ENCODE peak calls at places on chromosome 4, in ten cellular contexts. One of them, this sample, is unnamed.

GRCh38 chr4:166941629-166942028 is 292.7 kb downstream of the SPOCK3 start:
- DNase-seq in colonic mucosa: no peak
- DNase-seq in suprapubic skin: no peak
- DNase-seq in heart right ventricle: no peak
- DNase-seq in GM23248: no peak
- DNase-seq in IMR-90: no peak
- DNase-seq in cardiac muscle cell: no peak
- DNase-seq in A549: peak; percentile 18
- DNase-seq in psoas muscle: no peak
- DNase-seq in CD8-positive, alpha-beta memory T cell: no peak
- DNase-seq in this sample: no peak

GRCh38 chr4:86014599-86014998 is 345.3 kb downstream of the MAPK10 start:
- DNase-seq in heart right ventricle: no peak
- DNase-seq in A549: no peak
- DNase-seq in suprapubic skin: no peak
- DNase-seq in cardiac muscle cell: peak; percentile 53
- DNase-seq in colonic mucosa: no peak
- DNase-seq in GM23248: no peak
- DNase-seq in IMR-90: no peak
- DNase-seq in CD8-positive, alpha-beta memory T cell: no peak
- DNase-seq in psoas muscle: no peak
- DNase-seq in this sample: no peak

GRCh38 chr4:98638661-98639060 is 19.8 kb downstream of the TSPAN5 start:
- DNase-seq in CD8-positive, alpha-beta memory T cell: no peak
- DNase-seq in colonic mucosa: no peak
- DNase-seq in IMR-90: peak; percentile 86
- DNase-seq in GM23248: peak; percentile 37
- DNase-seq in A549: no peak
- DNase-seq in suprapubic skin: no peak
- DNase-seq in psoas muscle: no peak
- DNase-seq in cardiac muscle cell: no peak
- DNase-seq in heart right ventricle: no peak
- DNase-seq in this sample: no peak

GRCh38 chr4:22348410-22348809 is 167.5 kb downstream of the ADGRA3 start:
- DNase-seq in A549: no peak
- DNase-seq in psoas muscle: no peak
- DNase-seq in heart right ventricle: no peak
- DNase-seq in IMR-90: peak; percentile 70
- DNase-seq in GM23248: peak; percentile 31
- DNase-seq in suprapubic skin: no peak
- DNase-seq in CD8-positive, alpha-beta memory T cell: no peak
- DNase-seq in cardiac muscle cell: peak; percentile 11
- DNase-seq in colonic mucosa: no peak
- DNase-seq in this sample: no peak

GRCh38 chr4:48490680-48491513 is 845 bp downstream of the ZAR1 start:
- DNase-seq in colonic mucosa: peak; percentile 48
- DNase-seq in IMR-90: no peak
- DNase-seq in heart right ventricle: no peak
- DNase-seq in suprapubic skin: no peak
- DNase-seq in CD8-positive, alpha-beta memory T cell: no peak
- DNase-seq in A549: no peak
- DNase-seq in cardiac muscle cell: no peak
- DNase-seq in GM23248: no peak
- DNase-seq in psoas muscle: no peak
- DNase-seq in this sample: no peak

GRCh38 chr4:54802336-54802735 is 144.6 kb downstream of the KIT start:
- DNase-seq in heart right ventricle: no peak
- DNase-seq in GM23248: peak; percentile 19
- DNase-seq in cardiac muscle cell: peak; percentile 22
- DNase-seq in CD8-positive, alpha-beta memory T cell: no peak
- DNase-seq in A549: no peak
- DNase-seq in psoas muscle: no peak
- DNase-seq in colonic mucosa: no peak
- DNase-seq in suprapubic skin: no peak
- DNase-seq in IMR-90: no peak
- DNase-seq in this sample: no peak

GRCh38 chr4:148395771-148396170 is 46.4 kb downstream of the NR3C2 start:
- DNase-seq in suprapubic skin: no peak
- DNase-seq in heart right ventricle: no peak
- DNase-seq in CD8-positive, alpha-beta memory T cell: no peak
- DNase-seq in colonic mucosa: no peak
- DNase-seq in GM23248: no peak
- DNase-seq in psoas muscle: no peak
- DNase-seq in IMR-90: no peak
- DNase-seq in cardiac muscle cell: no peak
- DNase-seq in A549: no peak
- DNase-seq in this sample: no peak

GRCh38 chr4:18676136-18676922 is 654.8 kb upstream of the LCORL start:
- DNase-seq in cardiac muscle cell: no peak
- DNase-seq in psoas muscle: no peak
- DNase-seq in heart right ventricle: no peak
- DNase-seq in GM23248: no peak
- DNase-seq in colonic mucosa: no peak
- DNase-seq in IMR-90: no peak
- DNase-seq in A549: no peak
- DNase-seq in CD8-positive, alpha-beta memory T cell: no peak
- DNase-seq in suprapubic skin: no peak
- DNase-seq in this sample: no peak

GRCh38 chr4:182916483-182917181 is 554 bp downstream of the DCTD start:
- DNase-seq in colonic mucosa: peak; percentile 47
- DNase-seq in GM23248: peak; percentile 90
- DNase-seq in CD8-positive, alpha-beta memory T cell: no peak
- DNase-seq in psoas muscle: peak; percentile 81
- DNase-seq in heart right ventricle: peak; percentile 72
- DNase-seq in IMR-90: peak; percentile 79
- DNase-seq in suprapubic skin: no peak
- DNase-seq in cardiac muscle cell: peak; percentile 80
- DNase-seq in A549: peak; percentile 47
- DNase-seq in this sample: no peak

GRCh38 chr4:87589531-87589930 is 18.8 kb upstream of the DSPP start:
- DNase-seq in heart right ventricle: no peak
- DNase-seq in colonic mucosa: no peak
- DNase-seq in IMR-90: peak; percentile 90
- DNase-seq in cardiac muscle cell: peak; percentile 93
- DNase-seq in A549: peak; percentile 29
- DNase-seq in suprapubic skin: no peak
- DNase-seq in GM23248: peak; percentile 93
- DNase-seq in CD8-positive, alpha-beta memory T cell: no peak
- DNase-seq in psoas muscle: no peak
- DNase-seq in this sample: no peak

GRCh38 chr4:122539861-122540465 is 80.9 kb downstream of the IL21 start:
- DNase-seq in CD8-positive, alpha-beta memory T cell: no peak
- DNase-seq in IMR-90: peak; percentile 19
- DNase-seq in A549: no peak
- DNase-seq in suprapubic skin: no peak
- DNase-seq in cardiac muscle cell: no peak
- DNase-seq in heart right ventricle: no peak
- DNase-seq in psoas muscle: no peak
- DNase-seq in GM23248: peak; percentile 51
- DNase-seq in colonic mucosa: no peak
- DNase-seq in this sample: no peak

GRCh38 chr4:33606951-33607350 is 2637.4 kb downstream of the ARAP2 start:
- DNase-seq in suprapubic skin: no peak
- DNase-seq in A549: no peak
- DNase-seq in colonic mucosa: no peak
- DNase-seq in IMR-90: no peak
- DNase-seq in GM23248: no peak
- DNase-seq in CD8-positive, alpha-beta memory T cell: no peak
- DNase-seq in psoas muscle: no peak
- DNase-seq in heart right ventricle: no peak
- DNase-seq in cardiac muscle cell: no peak
- DNase-seq in this sample: no peak
- H3K9me3 ChIP-seq in suprapubic skin: peaks cover 19% of the 10 kb centered on the region
- H3K9me3 ChIP-seq in A549: no peaks in the 10 kb centered on the region
- H3K9me3 ChIP-seq in colonic mucosa: no peaks in the 10 kb centered on the region
- H3K9me3 ChIP-seq in IMR-90: peaks cover 20% of the 10 kb centered on the region
- H3K9me3 ChIP-seq in GM23248: no peaks in the 10 kb centered on the region
- H3K9me3 ChIP-seq in CD8-positive, alpha-beta memory T cell: no peaks in the 10 kb centered on the region
- H3K9me3 ChIP-seq in psoas muscle: no peaks in the 10 kb centered on the region
- H3K9me3 ChIP-seq in heart right ventricle: no peaks in the 10 kb centered on the region
- H3K9me3 ChIP-seq in cardiac muscle cell: no peaks in the 10 kb centered on the region
- H3K9me3 ChIP-seq in this sample: no peaks in the 10 kb centered on the region

GRCh38 chr4:127313767-127314166 is 319.0 kb upstream of the INTU start:
- DNase-seq in heart right ventricle: no peak
- DNase-seq in cardiac muscle cell: no peak
- DNase-seq in colonic mucosa: no peak
- DNase-seq in GM23248: no peak
- DNase-seq in suprapubic skin: no peak
- DNase-seq in A549: no peak
- DNase-seq in IMR-90: no peak
- DNase-seq in CD8-positive, alpha-beta memory T cell: no peak
- DNase-seq in psoas muscle: no peak
- DNase-seq in this sample: no peak
- H3K9me3 ChIP-seq in heart right ventricle: no peaks in the 10 kb centered on the region
- H3K9me3 ChIP-seq in cardiac muscle cell: no peaks in the 10 kb centered on the region
- H3K9me3 ChIP-seq in colonic mucosa: no peaks in the 10 kb centered on the region
- H3K9me3 ChIP-seq in GM23248: no peaks in the 10 kb centered on the region
- H3K9me3 ChIP-seq in suprapubic skin: peaks cover 19% of the 10 kb centered on the region
- H3K9me3 ChIP-seq in A549: no peaks in the 10 kb centered on the region
- H3K9me3 ChIP-seq in IMR-90: no peaks in the 10 kb centered on the region
- H3K9me3 ChIP-seq in CD8-positive, alpha-beta memory T cell: no peaks in the 10 kb centered on the region
- H3K9me3 ChIP-seq in psoas muscle: no peaks in the 10 kb centered on the region
- H3K9me3 ChIP-seq in this sample: no peaks in the 10 kb centered on the region

GRCh38 chr4:578451-579443 is 2.7 kb upstream of the TMEM271 start:
- DNase-seq in colonic mucosa: no peak
- DNase-seq in CD8-positive, alpha-beta memory T cell: no peak
- DNase-seq in psoas muscle: no peak
- DNase-seq in cardiac muscle cell: no peak
- DNase-seq in GM23248: no peak
- DNase-seq in suprapubic skin: no peak
- DNase-seq in IMR-90: no peak
- DNase-seq in A549: no peak
- DNase-seq in heart right ventricle: no peak
- DNase-seq in this sample: no peak

GRCh38 chr4:576991-577498 is 950 bp upstream of the TMEM271 start:
- DNase-seq in cardiac muscle cell: no peak
- DNase-seq in colonic mucosa: no peak
- DNase-seq in GM23248: peak; percentile 23
- DNase-seq in psoas muscle: no peak
- DNase-seq in CD8-positive, alpha-beta memory T cell: no peak
- DNase-seq in heart right ventricle: no peak
- DNase-seq in A549: no peak
- DNase-seq in IMR-90: no peak
- DNase-seq in suprapubic skin: no peak
- DNase-seq in this sample: no peak

GRCh38 chr4:579543-580175 is 3.6 kb upstream of the TMEM271 start:
- DNase-seq in colonic mucosa: no peak
- DNase-seq in IMR-90: no peak
- DNase-seq in psoas muscle: no peak
- DNase-seq in heart right ventricle: no peak
- DNase-seq in GM23248: no peak
- DNase-seq in suprapubic skin: no peak
- DNase-seq in CD8-positive, alpha-beta memory T cell: no peak
- DNase-seq in cardiac muscle cell: no peak
- DNase-seq in A549: no peak
- DNase-seq in this sample: no peak

GRCh38 chr4:576245-576821 is at the start of gene TMEM271:
- DNase-seq in colonic mucosa: no peak
- DNase-seq in GM23248: no peak
- DNase-seq in suprapubic skin: no peak
- DNase-seq in psoas muscle: no peak
- DNase-seq in CD8-positive, alpha-beta memory T cell: no peak
- DNase-seq in IMR-90: no peak
- DNase-seq in A549: no peak
- DNase-seq in heart right ventricle: no peak
- DNase-seq in cardiac muscle cell: no peak
- DNase-seq in this sample: no peak

GRCh38 chr4:577499-578450 is 1.7 kb upstream of the TMEM271 start:
- DNase-seq in cardiac muscle cell: peak; percentile 42
- DNase-seq in suprapubic skin: no peak
- DNase-seq in IMR-90: no peak
- DNase-seq in A549: no peak
- DNase-seq in CD8-positive, alpha-beta memory T cell: no peak
- DNase-seq in heart right ventricle: no peak
- DNase-seq in psoas muscle: no peak
- DNase-seq in GM23248: peak; percentile 54
- DNase-seq in colonic mucosa: no peak
- DNase-seq in this sample: no peak
- H3K9me3 ChIP-seq in cardiac muscle cell: no peaks in the 10 kb centered on the region
- H3K9me3 ChIP-seq in suprapubic skin: no peaks in the 10 kb centered on the region
- H3K9me3 ChIP-seq in IMR-90: peaks cover 1% of the 10 kb centered on the region
- H3K9me3 ChIP-seq in A549: no peaks in the 10 kb centered on the region
- H3K9me3 ChIP-seq in CD8-positive, alpha-beta memory T cell: no peaks in the 10 kb centered on the region
- H3K9me3 ChIP-seq in heart right ventricle: no peaks in the 10 kb centered on the region
- H3K9me3 ChIP-seq in psoas muscle: no peaks in the 10 kb centered on the region
- H3K9me3 ChIP-seq in GM23248: no peaks in the 10 kb centered on the region
- H3K9me3 ChIP-seq in colonic mucosa: no peaks in the 10 kb centered on the region
- H3K9me3 ChIP-seq in this sample: no peaks in the 10 kb centered on the region

DNA sequence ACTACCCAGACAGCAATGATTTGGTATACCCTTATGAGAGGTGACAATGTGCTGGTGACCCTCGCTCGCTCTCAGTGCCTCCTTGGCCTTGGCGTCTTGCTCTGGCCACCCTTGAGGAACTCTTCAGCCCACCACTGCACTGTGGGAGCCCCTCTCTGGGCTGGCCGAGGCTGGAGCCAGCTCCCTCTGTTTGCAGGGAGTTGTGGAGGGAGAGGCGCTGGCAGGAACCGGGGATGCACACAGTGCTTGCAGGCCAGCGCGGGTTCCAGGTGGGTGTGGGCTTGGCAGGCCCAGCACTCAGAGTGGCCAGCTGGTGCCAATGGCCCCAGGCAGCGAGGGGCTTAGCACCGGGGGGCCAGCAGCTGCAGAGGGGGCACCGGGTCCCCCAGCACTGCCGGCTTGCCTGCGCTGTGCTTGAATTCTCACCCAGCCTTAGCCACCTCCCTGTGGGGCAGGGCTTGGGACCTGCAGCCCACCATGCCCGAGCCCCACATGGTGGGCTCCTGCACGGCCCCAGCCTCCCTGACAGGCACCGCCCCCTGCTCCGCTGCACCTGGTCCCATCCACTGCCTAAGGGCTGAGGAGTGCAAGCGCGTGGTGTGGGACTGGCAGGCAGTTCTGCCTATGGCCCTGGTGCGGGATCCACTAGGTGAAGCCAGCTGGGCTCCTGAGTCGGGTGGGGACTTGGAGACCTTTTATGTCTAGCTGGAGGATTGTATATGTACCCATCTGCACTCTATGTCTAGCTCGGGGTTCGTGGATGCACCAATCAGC is 857.0 kb upstream of the IGFBP7 start:
- DNase-seq in CD8-positive, alpha-beta memory T cell: no peak
- DNase-seq in heart right ventricle: no peak
- DNase-seq in cardiac muscle cell: no peak
- DNase-seq in A549: no peak
- DNase-seq in psoas muscle: no peak
- DNase-seq in colonic mucosa: no peak
- DNase-seq in GM23248: no peak
- DNase-seq in IMR-90: no peak
- DNase-seq in suprapubic skin: no peak
- DNase-seq in this sample: no peak
- H3K9me3 ChIP-seq in CD8-positive, alpha-beta memory T cell: no peaks in the 10 kb centered on the region
- H3K9me3 ChIP-seq in heart right ventricle: no peaks in the 10 kb centered on the region
- H3K9me3 ChIP-seq in cardiac muscle cell: no peaks in the 10 kb centered on the region
- H3K9me3 ChIP-seq in A549: no peaks in the 10 kb centered on the region
- H3K9me3 ChIP-seq in psoas muscle: peaks cover 2% of the 10 kb centered on the region
- H3K9me3 ChIP-seq in colonic mucosa: no peaks in the 10 kb centered on the region
- H3K9me3 ChIP-seq in GM23248: no peaks in the 10 kb centered on the region
- H3K9me3 ChIP-seq in IMR-90: peaks cover 5% of the 10 kb centered on the region
- H3K9me3 ChIP-seq in suprapubic skin: peaks cover 10% of the 10 kb centered on the region
- H3K9me3 ChIP-seq in this sample: no peaks in the 10 kb centered on the region

GRCh38 chr4:79298027-79298426 is 27.8 kb downstream of the NAA11 start:
- DNase-seq in cardiac muscle cell: no peak
- DNase-seq in CD8-positive, alpha-beta memory T cell: no peak
- DNase-seq in heart right ventricle: no peak
- DNase-seq in suprapubic skin: no peak
- DNase-seq in GM23248: no peak
- DNase-seq in IMR-90: no peak
- DNase-seq in A549: no peak
- DNase-seq in colonic mucosa: no peak
- DNase-seq in psoas muscle: no peak
- DNase-seq in this sample: no peak
- H3K9me3 ChIP-seq in cardiac muscle cell: no peaks in the 10 kb centered on the region
- H3K9me3 ChIP-seq in CD8-positive, alpha-beta memory T cell: no peaks in the 10 kb centered on the region
- H3K9me3 ChIP-seq in heart right ventricle: no peaks in the 10 kb centered on the region
- H3K9me3 ChIP-seq in suprapubic skin: no peaks in the 10 kb centered on the region
- H3K9me3 ChIP-seq in GM23248: no peaks in the 10 kb centered on the region
- H3K9me3 ChIP-seq in IMR-90: no peaks in the 10 kb centered on the region
- H3K9me3 ChIP-seq in A549: no peaks in the 10 kb centered on the region
- H3K9me3 ChIP-seq in colonic mucosa: no peaks in the 10 kb centered on the region
- H3K9me3 ChIP-seq in psoas muscle: no peaks in the 10 kb centered on the region
- H3K9me3 ChIP-seq in this sample: no peaks in the 10 kb centered on the region

This sample was measured in T-helper 17 cell.